ENCODE peak calls at places on chromosome X, in six cellular contexts. Q is activated CD4-positive, alpha-beta T cell treated with anti-CD3 and anti-CD28 coated beads for 4 hours; P is OCI-LY7; C is uterus; M is SW480; I is NAMALWA. Z is an unnamed sample.

GRCh38 chrX:72247206-72247944 is 8.5 kb upstream of the ERCC6L start:
- DNase-seq in Q (no peak), P (no peak), C (peak), M (no peak), I (no peak), Z (no peak)

GRCh38 chrX:39930777-39931553 is 166.8 kb downstream of the BCOR start:
- DNase-seq in Q (no peak), P (no peak), C (no peak), M (no peak), I (no peak), Z (no peak)

GRCh38 chrX:25337841-25338240 is 322.1 kb upstream of the ARX start:
- DNase-seq in Q (no peak), P (no peak), C (no peak), M (no peak), I (no peak), Z (no peak)

GRCh38 chrX:15600071-15600470 is 689 bp downstream of the ACE2 start:
- DNase-seq in Q (no peak), P (no peak), C (no peak), M (peak), I (no peak), Z (no peak)

GRCh38 chrX:22164770-22165388 is 107.8 kb upstream of the CBLL2 start:
- DNase-seq in Q (no peak), P (no peak), C (no peak), M (no peak), I (no peak), Z (no peak)

GRCh38 chrX:18833071-18833731 is 125.8 kb downstream of the PPEF1 start:
- DNase-seq in Q (no peak), P (no peak), C (peak), M (no peak), I (no peak), Z (no peak)

GRCh38 chrX:134718329-134719317 is 60.4 kb upstream of the PLAC1 start:
- DNase-seq in Q (no peak), P (peak), C (peak), M (peak), I (peak), Z (peak)

GRCh38 chrX:109352121-109352556 is 129.7 kb downstream of the GUCY2F start:
- DNase-seq in Q (no peak), P (no peak), C (no peak), M (no peak), I (no peak), Z (peak)

GRCh38 chrX:133390647-133391046 is 24.6 kb downstream of the GPC4 start:
- DNase-seq in Q (no peak), P (no peak), C (no peak), M (no peak), I (no peak), Z (no peak)

GRCh38 chrX:19839770-19840254 is 47.6 kb downstream of the SH3KBP1 start:
- DNase-seq in Q (no peak), P (peak), C (no peak), M (peak), I (no peak), Z (peak)

GRCh38 chrX:123924181-123924580 is 37.3 kb upstream of the STAG2 start:
- DNase-seq in Q (no peak), P (no peak), C (no peak), M (no peak), I (no peak), Z (no peak)

GRCh38 chrX:43225626-43226328 is 430.3 kb upstream of the MAOA start:
- DNase-seq in Q (no peak), P (no peak), C (no peak), M (no peak), I (no peak), Z (no peak)

GRCh38 chrX:45771114-45771513 is 570.4 kb upstream of the DIPK2B start:
- DNase-seq in Q (peak), P (no peak), C (peak), M (peak), I (no peak), Z (no peak)

GRCh38 chrX:8201896-8202331 is 30.8 kb upstream of the VCX2 start:
- DNase-seq in Q (no peak), P (no peak), C (no peak), M (no peak), I (no peak), Z (no peak)

GRCh38 chrX:149472620-149473019 is 32.5 kb downstream of the IDS start:
- DNase-seq in Q (no peak), P (no peak), C (no peak), M (no peak), I (no peak), Z (no peak)

GRCh38 chrX:41116948-41117347 is 31.7 kb downstream of the USP9X start:
- DNase-seq in Q (no peak), P (peak), C (no peak), M (no peak), I (peak), Z (no peak)

GRCh38 chrX:129665916-129666644 is 11.3 kb upstream of the APLN start:
- DNase-seq in Q (no peak), P (no peak), C (no peak), M (peak), I (no peak), Z (no peak)

GRCh38 chrX:49840679-49841078 is 11.6 kb downstream of the PAGE4 start:
- DNase-seq in Q (peak), P (peak), C (peak), M (peak), I (peak), Z (peak)

GRCh38 chrX:120549483-120550452 is 11.0 kb downstream of the CUL4B start:
- DNase-seq in Q (no peak), P (no peak), C (no peak), M (peak), I (no peak), Z (peak)

GRCh38 chrX:110409925-110410324 is 51.3 kb downstream of the RTL9 start:
- DNase-seq in Q (no peak), P (no peak), C (no peak), M (peak), I (no peak), Z (peak)

GRCh38 chrX:42818151-42818921 is 40.4 kb upstream of the PPP1R2C start:
- DNase-seq in Q (no peak), P (peak), C (no peak), M (no peak), I (peak), Z (no peak)

GRCh38 chrX:3757510-3758025 is 44.1 kb upstream of the PRKX start:
- DNase-seq in Q (no peak), P (no peak), C (no peak), M (no peak), I (no peak), Z (no peak)

GRCh38 chrX:43958529-43958928 is 14.7 kb downstream of the NDP start:
- DNase-seq in Q (peak), P (peak), C (peak), M (peak), I (peak), Z (peak)

GRCh38 chrX:136147320-136147901 is at the start of gene FHL1:
- DNase-seq in Q (peak), P (peak), C (peak), M (peak), I (no peak), Z (no peak)

GRCh38 chrX:68369559-68369958 is 63.7 kb downstream of the OPHN1 start:
- DNase-seq in Q (no peak), P (no peak), C (no peak), M (no peak), I (no peak), Z (no peak)

GRCh38 chrX:85922821-85923220 is 124.5 kb downstream of the CHM start:
- DNase-seq in Q (no peak), P (no peak), C (peak), M (no peak), I (no peak), Z (peak)

Z was measured in MV-4-11.